ENCODE peak calls at places on chromosomes 5 and 9, in four cellular contexts. K is lung, L is psoas muscle, S is HCT116. D is an unnamed sample. For H3K4me1, the result is how much of the 10 kb centered on the place peaks cover.

GRCh38 chr9:89375181-89375760 is 57.0 kb downstream of the SECISBP2 start:
- DNase-seq in L (no peak), K (no peak), S (no peak), D (no peak)

GRCh38 chr5:96517294-96517693 is 84.2 kb upstream of the PCSK1 start:
- DNase-seq in K (no peak), L (no peak), S (no peak), D (no peak)

GRCh38 chr5:141758316-141758965 is 76.4 kb upstream of the ARAP3 start:
- DNase-seq in K (no peak), S (no peak), L (no peak), D (no peak)

GRCh38 chr5:43110606-43111170 is 10.0 kb upstream of the ZNF131 start:
- DNase-seq in L (no peak), K (no peak), S (peak), D (no peak)

GRCh38 chr5:72355706-72356299 is 35.6 kb downstream of the PTCD2 start:
- DNase-seq in S (no peak), K (no peak), L (peak), D (no peak)

GRCh38 chr5:6193315-6193714 is 185.0 kb downstream of the MED10 start:
- DNase-seq in L (no peak), K (peak), S (no peak), D (no peak)

GRCh38 chr5:14145356-14146334 is 2.5 kb downstream of the TRIO start:
- DNase-seq in S (no peak), L (peak), K (no peak), D (no peak)

GRCh38 chr9:14365667-14366066 is 51.7 kb upstream of the NFIB start:
- DNase-seq in S (no peak), K (no peak), L (no peak), D (no peak)

GRCh38 chr5:57887851-57888621 is 405.4 kb upstream of the ACTBL2 start:
- DNase-seq in K (peak), S (peak), L (no peak), D (peak)

GRCh38 chr5:7876867-7877266 is 7.9 kb downstream of the MTRR start:
- DNase-seq in S (no peak), K (no peak), L (no peak), D (no peak)

GRCh38 chr5:1901081-1901480 is 18.4 kb upstream of the IRX4 start:
- DNase-seq in L (no peak), K (no peak), S (no peak), D (no peak)

GRCh38 chr5:1905108-1905507 is 22.4 kb upstream of the IRX4 start:
- DNase-seq in K (no peak), S (no peak), L (no peak), D (no peak)

GRCh38 chr5:1899201-1899600 is 16.5 kb upstream of the IRX4 start:
- DNase-seq in L (peak), K (no peak), S (no peak), D (no peak)

GRCh38 chr5:1897816-1898450 is 15.2 kb upstream of the IRX4 start:
- DNase-seq in L (peak), S (no peak), K (no peak), D (no peak)

DNA sequence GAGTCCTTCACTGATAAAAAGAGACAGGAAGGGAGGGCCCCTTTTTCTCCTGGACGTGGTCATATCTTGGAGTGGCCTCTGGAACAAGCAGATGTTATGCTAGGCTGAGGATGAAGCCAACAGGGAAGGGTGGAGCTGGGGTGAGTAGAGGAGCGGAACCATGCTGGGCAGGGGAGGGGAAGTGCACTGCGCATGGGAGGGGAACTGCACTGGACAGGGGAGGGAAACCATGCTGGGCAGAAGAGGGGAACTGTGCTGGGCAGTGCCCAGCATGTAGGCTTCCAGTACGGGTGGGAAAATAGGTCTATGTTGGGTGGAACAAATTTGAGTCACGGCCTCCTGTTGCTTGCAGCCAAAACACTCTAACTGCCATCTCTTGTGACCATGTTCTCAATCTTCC is 19.3 kb upstream of the IRX4 start:
- DNase-seq in S (no peak), K (no peak), L (peak), D (no peak)
- H3K4me1 ChIP-seq in S (under half), K (under half), L (under half), D (under half)

GRCh38 chr5:178213003-178213449 is 8.7 kb downstream of the HNRNPAB start:
- DNase-seq in K (no peak), L (no peak), S (no peak), D (no peak)
- H3K4me1 ChIP-seq in K (under half), L (under half), S (under half), D (under half)

GRCh38 chr9:136486823-136487620 is 4.2 kb upstream of the SEC16A start:
- DNase-seq in K (no peak), S (no peak), L (no peak), D (no peak)
- H3K4me1 ChIP-seq in K (under half), S (under half), L (under half), D (under half)

GRCh38 chr5:75031366-75031765 is 21.0 kb downstream of the GCNT4 start:
- DNase-seq in K (no peak), S (no peak), L (no peak), D (no peak)
- H3K4me1 ChIP-seq in K (under half), S (under half), L (under half), D (under half)

DNA sequence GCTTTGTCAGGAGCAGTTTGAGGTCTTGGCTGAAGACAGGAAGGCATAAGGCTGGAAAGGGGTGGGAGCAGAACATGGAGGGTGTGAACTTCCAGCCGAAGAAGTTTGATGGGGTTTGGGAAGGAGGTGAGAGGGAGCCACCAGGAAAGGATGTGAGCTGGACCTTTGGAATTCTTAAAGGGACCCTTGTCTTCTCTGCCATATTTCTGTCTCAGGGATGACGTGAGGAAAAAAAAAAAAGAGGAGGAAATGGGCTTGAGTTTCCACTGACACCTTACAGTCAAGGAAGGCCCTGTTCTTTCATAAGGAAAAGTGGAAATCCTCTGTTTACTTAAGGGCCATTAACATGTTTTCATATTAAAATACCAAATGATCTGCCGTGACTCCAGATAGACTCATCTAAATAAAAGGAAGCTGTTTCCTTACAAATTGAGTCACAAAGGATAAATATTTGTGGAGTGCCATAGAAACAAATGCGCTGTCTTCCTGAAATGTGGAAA is 132.1 kb downstream of the PALM2AKAP2 start:
- DNase-seq in L (no peak), K (no peak), S (no peak), D (no peak)
- H3K4me1 ChIP-seq in L (under half), K (under half), S (under half), D (under half)

GRCh38 chr5:180808461-180809000 is 5.9 kb upstream of the MGAT1 start:
- DNase-seq in L (no peak), K (no peak), S (no peak), D (no peak)

GRCh38 chr5:180803181-180804128 is 849 bp upstream of the MGAT1 start:
- DNase-seq in S (no peak), K (peak), L (peak), D (peak)

GRCh38 chr5:180804129-180804601 is 1.6 kb upstream of the MGAT1 start:
- DNase-seq in S (no peak), K (no peak), L (no peak), D (no peak)

GRCh38 chr5:180807654-180808414 is 5.2 kb upstream of the MGAT1 start:
- DNase-seq in K (no peak), S (no peak), L (no peak), D (no peak)

GRCh38 chr5:180806351-180807011 is 3.9 kb upstream of the MGAT1 start:
- DNase-seq in K (no peak), L (no peak), S (no peak), D (no peak)
- H3K4me1 ChIP-seq in K (under half), L (half or more), S (under half), D (half or more)

DNA sequence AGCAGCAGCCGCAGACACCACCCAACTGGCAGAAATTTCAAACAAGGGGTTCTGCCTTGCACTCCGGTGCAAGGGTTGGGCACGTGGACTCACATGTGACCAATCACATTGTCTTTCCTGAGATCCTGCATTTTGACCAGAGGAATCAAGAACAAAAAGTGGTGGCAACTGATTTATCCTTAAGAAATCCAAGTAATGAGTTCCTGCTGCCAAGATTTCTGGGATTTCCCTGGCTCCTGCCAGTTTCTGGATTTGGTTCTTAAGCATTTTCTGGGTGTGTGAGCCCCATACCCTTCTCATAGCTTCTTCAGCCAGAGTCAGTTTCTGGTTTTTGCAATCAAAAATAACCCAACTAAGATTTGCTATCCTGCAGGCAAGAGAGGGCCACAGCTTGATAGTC is 17.5 kb upstream of the KCNIP1 start:
- DNase-seq in L (no peak), K (no peak), S (no peak), D (no peak)
- H3K4me1 ChIP-seq in L (under half), K (under half), S (under half), D (under half)

GRCh38 chr9:25904701-25905100 is 226.5 kb upstream of the TUSC1 start:
- DNase-seq in K (no peak), S (no peak), L (no peak), D (no peak)
- H3K4me1 ChIP-seq in K (under half), S (under half), L (under half), D (under half)